ENCODE peak calls at places on chromosomes 16 and 17, in ten cellular contexts. Z is EH; L is stimulated activated CD4-positive, alpha-beta T cell treated with anti-CD3 and anti-CD28 coated beads, Interleukin-1b, Interleukin-23, amount 100 ng/mL, for 24 hours; G is NCI-H1105; B is HS-5; X is GM12892; H is GM23248; I is ovary; D is heart left ventricle; T is stimulated activated CD8-positive, alpha-beta memory T cell treated with anti-CD3 and anti-CD28 coated beads, Interleukin-4, amount 100 ng/mL, for 1 hour. Y is an unnamed sample.

GRCh38 chr17:7218166-7218565 is 1.5 kb downstream of the DLG4 start:
- DNase-seq in Z (no peak), L (no peak), G (no peak), B (no peak), X (no peak), H (no peak), I (peak; percentile 43), D (no peak), T (no peak), Y (no peak)

GRCh38 chr17:348692-349425 is 3.7 kb downstream of the RPH3AL start:
- DNase-seq in Z (no peak), L (no peak), G (no peak), B (no peak), X (no peak), H (no peak), I (no peak), D (peak; percentile 21), T (no peak), Y (no peak)

GRCh38 chr17:77197115-77197514 is 56.3 kb downstream of the SEC14L1 start:
- DNase-seq in Z (no peak), L (no peak), G (no peak), B (no peak), X (no peak), H (no peak), I (no peak), D (no peak), T (no peak), Y (no peak)

GRCh38 chr17:49698005-49698404 is 9.8 kb downstream of the SLC35B1 start:
- DNase-seq in Z (no peak), L (no peak), G (no peak), B (no peak), X (no peak), H (no peak), I (no peak), D (no peak), T (no peak), Y (no peak)

GRCh38 chr17:75919611-75920010 is 14.9 kb upstream of the MRPL38 start:
- DNase-seq in Z (no peak), L (no peak), G (no peak), B (no peak), X (no peak), H (no peak), I (no peak), D (no peak), T (no peak), Y (no peak)

GRCh38 chr16:46950009-46950408 is 23.5 kb downstream of the DNAJA2 start:
- DNase-seq in Z (no peak), L (no peak), G (no peak), B (no peak), X (no peak), H (no peak), I (no peak), D (no peak), T (no peak), Y (no peak)

GRCh38 chr16:71339481-71340171 is 18.9 kb upstream of the CALB2 start:
- DNase-seq in Z (no peak), L (no peak), G (no peak), B (no peak), X (no peak), H (no peak), I (no peak), D (no peak), T (no peak), Y (no peak)

GRCh38 chr17:19313746-19314651 is 48.5 kb downstream of the B9D1 start:
- DNase-seq in Z (no peak), L (no peak), G (no peak), B (no peak), X (no peak), H (no peak), I (no peak), D (no peak), T (no peak), Y (no peak)

GRCh38 chr16:26951950-26952349 is 114.8 kb upstream of the C16orf82 start:
- DNase-seq in Z (peak; percentile 3), L (no peak), G (no peak), B (no peak), X (no peak), H (peak; percentile 32), I (no peak), D (no peak), T (no peak), Y (no peak)

GRCh38 chr16:50227120-50227519 is 39.2 kb upstream of the ADCY7 start:
- DNase-seq in Z (no peak), L (no peak), G (no peak), B (no peak), X (no peak), H (no peak), I (no peak), D (no peak), T (no peak), Y (no peak)

GRCh38 chr16:81738831-81739496 is 40.1 kb upstream of the PLCG2 start:
- DNase-seq in Z (no peak), L (no peak), G (no peak), B (no peak), X (no peak), H (no peak), I (no peak), D (peak; percentile 62), T (no peak), Y (no peak)